ENCODE peak calls at places on chromosomes 6 and 20, in four cellular contexts. F, T, S and J are unnamed samples.

GRCh38 chr6:104600659-104600971 is 259.1 kb downstream of the HACE1 start:
- DNase-seq in F (no peak), S (no peak), T (no peak), J (no peak)

GRCh38 chr6:108621117-108621516 is 60.4 kb downstream of the FOXO3 start:
- DNase-seq in F (peak; percentile 61), T (no peak), S (peak; percentile 79), J (no peak)

GRCh38 chr20:61801857-61802442 is 263.7 kb downstream of the TAF4 start:
- DNase-seq in S (no peak), T (no peak), F (no peak), J (no peak)

GRCh38 chr20:62794007-62794724 is 2.1 kb upstream of the MRGBP start:
- DNase-seq in T (peak; percentile 95), F (peak; percentile 98), S (peak; percentile 95), J (peak; percentile 97)

GRCh38 chr6:117449549-117450439 is 24.1 kb upstream of the ROS1 start:
- DNase-seq in S (peak; percentile 58), F (peak; percentile 2), T (peak; percentile 54), J (peak; percentile 55)

GRCh38 chr20:8073024-8073832 is 53.7 kb upstream of the TMX4 start:
- DNase-seq in T (no peak), F (no peak), S (no peak), J (no peak)

GRCh38 chr20:37518606-37519507 is 2.2 kb upstream of the NNAT start:
- DNase-seq in T (no peak), S (no peak), F (peak; percentile 50), J (no peak)

GRCh38 chr20:41425180-41425884 is 58.7 kb upstream of the EMILIN3 start:
- DNase-seq in F (no peak), T (no peak), S (no peak), J (no peak)

GRCh38 chr6:85669735-85670194 is 27.1 kb upstream of the SYNCRIP start:
- DNase-seq in T (no peak), F (no peak), S (no peak), J (no peak)

GRCh38 chr6:127855542-127856159 is 45.2 kb downstream of the THEMIS start:
- DNase-seq in F (peak; percentile 11), S (peak; percentile 10), T (no peak), J (no peak)

GRCh38 chr6:33947916-33948594 is 144.3 kb upstream of the MLN start:
- DNase-seq in S (no peak), F (no peak), T (no peak), J (no peak)

GRCh38 chr6:27873101-27874030 is 38.8 kb downstream of the OR2B2 start:
- DNase-seq in T (peak; percentile 67), S (peak; percentile 27), F (no peak), J (peak; percentile 75)

GRCh38 chr6:57257911-57258541 is 35.9 kb upstream of the RAB23 start:
- DNase-seq in S (no peak), F (no peak), T (no peak), J (no peak)

GRCh38 chr6:130037207-130037811 is 18.9 kb downstream of the L3MBTL3 start:
- DNase-seq in S (no peak), T (no peak), F (no peak), J (no peak)

GRCh38 chr6:111057074-111057752 is 30.1 kb upstream of the SLC16A10 start:
- DNase-seq in T (peak; percentile 5), S (peak; percentile 39), F (no peak), J (no peak)